ENCODE peak calls at places on chromosome 3, in six cellular contexts. O is astrocyte, J is MCF 10A, F is A549, A is LoVo, L is foreskin fibroblast. H is an unnamed sample.

GRCh38 chr3:34387831-34388564 is 589.6 kb downstream of the PDCD6IP start:
- DNase-seq in A (no peak), F (no peak), O (no peak), J (peak), L (no peak), H (peak)

GRCh38 chr3:20575153-20575552 is 389.1 kb upstream of the SGO1 start:
- DNase-seq in O (peak), A (no peak), L (peak), J (no peak), F (no peak), H (no peak)

GRCh38 chr3:3801510-3801841 is 2.2 kb downstream of the LRRN1 start:
- DNase-seq in O (no peak), A (no peak), J (no peak), L (no peak), F (no peak), H (no peak)

GRCh38 chr3:139745831-139746230 is 68.1 kb upstream of the NMNAT3 start:
- DNase-seq in F (no peak), A (no peak), J (peak), L (peak), O (peak), H (no peak)

GRCh38 chr3:141331370-141332318 is 36.7 kb upstream of the ZBTB38 start:
- DNase-seq in L (peak), F (peak), O (peak), A (no peak), J (peak), H (no peak)

GRCh38 chr3:72613871-72614270 is 234.4 kb downstream of the SHQ1 start:
- DNase-seq in A (no peak), O (no peak), J (no peak), L (no peak), F (no peak), H (no peak)

GRCh38 chr3:111590096-111590491 is 5.1 kb downstream of the ZBED2 start:
- DNase-seq in F (peak), A (no peak), L (no peak), J (no peak), O (no peak), H (no peak)

GRCh38 chr3:63932509-63933212 is 20.5 kb upstream of the SCAANT1 start:
- DNase-seq in L (no peak), F (no peak), J (no peak), O (no peak), A (no peak), H (no peak)

H was measured in nephron progenitor cell.